ENCODE peak calls at places on chromosomes 2 and 18, in nine cellular contexts. One of them, this sample, is unnamed.

GRCh38 chr2:201432551-201433388 is 18.5 kb downstream of the TRAK2 start:
- DNase-seq in activated B cell treated with CpG ODN at 0.5 μM for 24 hours: no peak
- DNase-seq in neural crest cell: no peak
- DNase-seq in GM12865: no peak
- DNase-seq in neural progenitor cell: no peak
- DNase-seq in mucosa of descending colon: no peak
- DNase-seq in MM.1S: no peak
- DNase-seq in progenitor cell of endocrine pancreas: no peak
- DNase-seq in cardiac muscle cell: no peak
- DNase-seq in this sample: no peak

GRCh38 chr2:102143450-102143985 is 972 bp downstream of the IL1R1 start:
- DNase-seq in neural progenitor cell: no peak
- DNase-seq in MM.1S: no peak
- DNase-seq in activated B cell treated with CpG ODN at 0.5 μM for 24 hours: no peak
- DNase-seq in cardiac muscle cell: no peak
- DNase-seq in mucosa of descending colon: no peak
- DNase-seq in neural crest cell: no peak
- DNase-seq in progenitor cell of endocrine pancreas: no peak
- DNase-seq in GM12865: no peak
- DNase-seq in this sample: no peak

GRCh38 chr2:217157581-217157980 is 297.7 kb upstream of the TNP1 start:
- DNase-seq in MM.1S: no peak
- DNase-seq in activated B cell treated with CpG ODN at 0.5 μM for 24 hours: no peak
- DNase-seq in cardiac muscle cell: no peak
- DNase-seq in neural crest cell: no peak
- DNase-seq in GM12865: no peak
- DNase-seq in neural progenitor cell: no peak
- DNase-seq in progenitor cell of endocrine pancreas: no peak
- DNase-seq in mucosa of descending colon: no peak
- DNase-seq in this sample: no peak

GRCh38 chr2:214902273-214902672 is 92.8 kb upstream of the BARD1 start:
- DNase-seq in MM.1S: peak; percentile 76
- DNase-seq in neural crest cell: no peak
- DNase-seq in cardiac muscle cell: no peak
- DNase-seq in progenitor cell of endocrine pancreas: no peak
- DNase-seq in GM12865: no peak
- DNase-seq in mucosa of descending colon: no peak
- DNase-seq in neural progenitor cell: peak; percentile 80
- DNase-seq in activated B cell treated with CpG ODN at 0.5 μM for 24 hours: no peak
- DNase-seq in this sample: no peak

GRCh38 chr18:45730832-45731545 is 7.0 kb downstream of the SLC14A1 start:
- DNase-seq in progenitor cell of endocrine pancreas: no peak
- DNase-seq in neural crest cell: no peak
- DNase-seq in cardiac muscle cell: no peak
- DNase-seq in neural progenitor cell: no peak
- DNase-seq in MM.1S: no peak
- DNase-seq in mucosa of descending colon: no peak
- DNase-seq in activated B cell treated with CpG ODN at 0.5 μM for 24 hours: no peak
- DNase-seq in GM12865: no peak
- DNase-seq in this sample: no peak

GRCh38 chr2:25418944-25419677 is 77.4 kb upstream of the DNMT3A start:
- DNase-seq in activated B cell treated with CpG ODN at 0.5 μM for 24 hours: no peak
- DNase-seq in neural crest cell: no peak
- DNase-seq in neural progenitor cell: no peak
- DNase-seq in cardiac muscle cell: no peak
- DNase-seq in progenitor cell of endocrine pancreas: no peak
- DNase-seq in MM.1S: peak; percentile 62
- DNase-seq in GM12865: peak; percentile 91
- DNase-seq in mucosa of descending colon: no peak
- DNase-seq in this sample: no peak

GRCh38 chr2:20419007-20419576 is 27.8 kb upstream of the RHOB start:
- DNase-seq in neural crest cell: no peak
- DNase-seq in progenitor cell of endocrine pancreas: peak; percentile 6
- DNase-seq in GM12865: no peak
- DNase-seq in activated B cell treated with CpG ODN at 0.5 μM for 24 hours: no peak
- DNase-seq in cardiac muscle cell: no peak
- DNase-seq in mucosa of descending colon: peak; percentile 68
- DNase-seq in MM.1S: peak; percentile 91
- DNase-seq in neural progenitor cell: peak; percentile 67
- DNase-seq in this sample: peak; percentile 35

GRCh38 chr2:190469770-190470169 is 61.6 kb downstream of the MFSD6 start:
- DNase-seq in progenitor cell of endocrine pancreas: no peak
- DNase-seq in neural crest cell: no peak
- DNase-seq in neural progenitor cell: no peak
- DNase-seq in mucosa of descending colon: peak; percentile 64
- DNase-seq in cardiac muscle cell: peak; percentile 16
- DNase-seq in MM.1S: no peak
- DNase-seq in GM12865: peak; percentile 38
- DNase-seq in activated B cell treated with CpG ODN at 0.5 μM for 24 hours: no peak
- DNase-seq in this sample: no peak

GRCh38 chr2:231294578-231295362 is 96.3 kb downstream of the ARMC9 start:
- DNase-seq in neural progenitor cell: no peak
- DNase-seq in progenitor cell of endocrine pancreas: no peak
- DNase-seq in neural crest cell: no peak
- DNase-seq in activated B cell treated with CpG ODN at 0.5 μM for 24 hours: no peak
- DNase-seq in mucosa of descending colon: peak; percentile 10
- DNase-seq in cardiac muscle cell: no peak
- DNase-seq in MM.1S: no peak
- DNase-seq in GM12865: no peak
- DNase-seq in this sample: no peak

GRCh38 chr2:4269885-4270284 is 566.5 kb downstream of the DCDC2C start:
- DNase-seq in GM12865: no peak
- DNase-seq in cardiac muscle cell: no peak
- DNase-seq in activated B cell treated with CpG ODN at 0.5 μM for 24 hours: no peak
- DNase-seq in MM.1S: no peak
- DNase-seq in mucosa of descending colon: no peak
- DNase-seq in neural progenitor cell: no peak
- DNase-seq in neural crest cell: no peak
- DNase-seq in progenitor cell of endocrine pancreas: no peak
- DNase-seq in this sample: no peak

GRCh38 chr2:118312963-118313756 is 224.9 kb downstream of the INSIG2 start:
- DNase-seq in MM.1S: no peak
- DNase-seq in GM12865: no peak
- DNase-seq in activated B cell treated with CpG ODN at 0.5 μM for 24 hours: no peak
- DNase-seq in mucosa of descending colon: no peak
- DNase-seq in progenitor cell of endocrine pancreas: no peak
- DNase-seq in neural crest cell: no peak
- DNase-seq in neural progenitor cell: peak; percentile 20
- DNase-seq in cardiac muscle cell: no peak
- DNase-seq in this sample: peak; percentile 29

GRCh38 chr2:165621086-165621560 is 151.6 kb downstream of the CSRNP3 start:
- DNase-seq in mucosa of descending colon: no peak
- DNase-seq in neural crest cell: no peak
- DNase-seq in activated B cell treated with CpG ODN at 0.5 μM for 24 hours: no peak
- DNase-seq in GM12865: no peak
- DNase-seq in cardiac muscle cell: no peak
- DNase-seq in MM.1S: no peak
- DNase-seq in neural progenitor cell: no peak
- DNase-seq in progenitor cell of endocrine pancreas: no peak
- DNase-seq in this sample: no peak

GRCh38 chr2:227349989-227350648 is 25.1 kb downstream of the MFF start:
- DNase-seq in neural crest cell: no peak
- DNase-seq in mucosa of descending colon: no peak
- DNase-seq in cardiac muscle cell: no peak
- DNase-seq in activated B cell treated with CpG ODN at 0.5 μM for 24 hours: no peak
- DNase-seq in MM.1S: no peak
- DNase-seq in neural progenitor cell: no peak
- DNase-seq in progenitor cell of endocrine pancreas: no peak
- DNase-seq in GM12865: no peak
- DNase-seq in this sample: no peak

GRCh38 chr2:227351639-227352038 is 26.6 kb downstream of the MFF start:
- DNase-seq in cardiac muscle cell: no peak
- DNase-seq in progenitor cell of endocrine pancreas: no peak
- DNase-seq in GM12865: peak; percentile 59
- DNase-seq in neural progenitor cell: no peak
- DNase-seq in activated B cell treated with CpG ODN at 0.5 μM for 24 hours: no peak
- DNase-seq in mucosa of descending colon: no peak
- DNase-seq in MM.1S: no peak
- DNase-seq in neural crest cell: no peak
- DNase-seq in this sample: no peak

GRCh38 chr2:227341553-227341952 is 16.5 kb downstream of the MFF start:
- DNase-seq in MM.1S: no peak
- DNase-seq in activated B cell treated with CpG ODN at 0.5 μM for 24 hours: no peak
- DNase-seq in neural progenitor cell: no peak
- DNase-seq in cardiac muscle cell: no peak
- DNase-seq in GM12865: no peak
- DNase-seq in neural crest cell: no peak
- DNase-seq in progenitor cell of endocrine pancreas: no peak
- DNase-seq in mucosa of descending colon: no peak
- DNase-seq in this sample: no peak

GRCh38 chr2:227347117-227347516 is 22.1 kb downstream of the MFF start:
- DNase-seq in MM.1S: no peak
- DNase-seq in progenitor cell of endocrine pancreas: no peak
- DNase-seq in neural crest cell: no peak
- DNase-seq in activated B cell treated with CpG ODN at 0.5 μM for 24 hours: no peak
- DNase-seq in mucosa of descending colon: no peak
- DNase-seq in neural progenitor cell: no peak
- DNase-seq in GM12865: no peak
- DNase-seq in cardiac muscle cell: no peak
- DNase-seq in this sample: peak; percentile 22
- TF ChIP-seq CTCF in MM.1S: no peak
- TF ChIP-seq CTCF in progenitor cell of endocrine pancreas: no peak
- TF ChIP-seq CTCF in neural crest cell: no peak
- TF ChIP-seq CTCF in activated B cell treated with CpG ODN at 0.5 μM for 24 hours: no peak
- TF ChIP-seq CTCF in mucosa of descending colon: no peak
- TF ChIP-seq CTCF in neural progenitor cell: peak; percentile 19
- TF ChIP-seq CTCF in GM12865: no peak
- TF ChIP-seq CTCF in cardiac muscle cell: no peak
- TF ChIP-seq CTCF in this sample: no peak

GRCh38 chr2:207337234-207338219 is 171.8 kb upstream of the KLF7 start:
- DNase-seq in cardiac muscle cell: no peak
- DNase-seq in neural progenitor cell: no peak
- DNase-seq in activated B cell treated with CpG ODN at 0.5 μM for 24 hours: no peak
- DNase-seq in MM.1S: peak; percentile 77
- DNase-seq in neural crest cell: no peak
- DNase-seq in mucosa of descending colon: no peak
- DNase-seq in progenitor cell of endocrine pancreas: no peak
- DNase-seq in GM12865: peak; percentile 58
- DNase-seq in this sample: no peak

GRCh38 chr2:207341114-207341750 is 175.5 kb upstream of the KLF7 start:
- DNase-seq in MM.1S: no peak
- DNase-seq in mucosa of descending colon: no peak
- DNase-seq in progenitor cell of endocrine pancreas: no peak
- DNase-seq in cardiac muscle cell: no peak
- DNase-seq in activated B cell treated with CpG ODN at 0.5 μM for 24 hours: no peak
- DNase-seq in GM12865: no peak
- DNase-seq in neural crest cell: no peak
- DNase-seq in neural progenitor cell: peak; percentile 34
- DNase-seq in this sample: no peak

GRCh38 chr2:207338610-207339009 is 172.9 kb upstream of the KLF7 start:
- DNase-seq in MM.1S: no peak
- DNase-seq in mucosa of descending colon: no peak
- DNase-seq in activated B cell treated with CpG ODN at 0.5 μM for 24 hours: no peak
- DNase-seq in GM12865: no peak
- DNase-seq in progenitor cell of endocrine pancreas: no peak
- DNase-seq in neural progenitor cell: no peak
- DNase-seq in cardiac muscle cell: no peak
- DNase-seq in neural crest cell: no peak
- DNase-seq in this sample: no peak

GRCh38 chr2:207338220-207338607 is 172.5 kb upstream of the KLF7 start:
- DNase-seq in neural progenitor cell: no peak
- DNase-seq in MM.1S: no peak
- DNase-seq in GM12865: no peak
- DNase-seq in activated B cell treated with CpG ODN at 0.5 μM for 24 hours: no peak
- DNase-seq in progenitor cell of endocrine pancreas: no peak
- DNase-seq in mucosa of descending colon: no peak
- DNase-seq in neural crest cell: no peak
- DNase-seq in cardiac muscle cell: no peak
- DNase-seq in this sample: no peak

GRCh38 chr2:207341816-207342215 is 176.1 kb upstream of the KLF7 start:
- DNase-seq in progenitor cell of endocrine pancreas: no peak
- DNase-seq in GM12865: no peak
- DNase-seq in activated B cell treated with CpG ODN at 0.5 μM for 24 hours: no peak
- DNase-seq in MM.1S: no peak
- DNase-seq in cardiac muscle cell: no peak
- DNase-seq in neural progenitor cell: peak; percentile 36
- DNase-seq in mucosa of descending colon: no peak
- DNase-seq in neural crest cell: no peak
- DNase-seq in this sample: no peak
- TF ChIP-seq CTCF in progenitor cell of endocrine pancreas: no peak
- TF ChIP-seq CTCF in GM12865: no peak
- TF ChIP-seq CTCF in activated B cell treated with CpG ODN at 0.5 μM for 24 hours: no peak
- TF ChIP-seq CTCF in MM.1S: no peak
- TF ChIP-seq CTCF in cardiac muscle cell: no peak
- TF ChIP-seq CTCF in neural progenitor cell: no peak
- TF ChIP-seq CTCF in mucosa of descending colon: no peak
- TF ChIP-seq CTCF in neural crest cell: no peak
- TF ChIP-seq CTCF in this sample: no peak

GRCh38 chr2:237614151-237614720 is 13.2 kb upstream of the LRRFIP1 start:
- DNase-seq in progenitor cell of endocrine pancreas: no peak
- DNase-seq in mucosa of descending colon: no peak
- DNase-seq in neural progenitor cell: peak; percentile 37
- DNase-seq in neural crest cell: no peak
- DNase-seq in cardiac muscle cell: peak; percentile 80
- DNase-seq in MM.1S: no peak
- DNase-seq in activated B cell treated with CpG ODN at 0.5 μM for 24 hours: no peak
- DNase-seq in GM12865: no peak
- DNase-seq in this sample: no peak
- TF ChIP-seq CTCF in progenitor cell of endocrine pancreas: peak; percentile 37
- TF ChIP-seq CTCF in mucosa of descending colon: no peak
- TF ChIP-seq CTCF in neural progenitor cell: peak; percentile 44
- TF ChIP-seq CTCF in neural crest cell: peak; percentile 27
- TF ChIP-seq CTCF in cardiac muscle cell: peak; percentile 15
- TF ChIP-seq CTCF in MM.1S: no peak
- TF ChIP-seq CTCF in activated B cell treated with CpG ODN at 0.5 μM for 24 hours: no peak
- TF ChIP-seq CTCF in GM12865: peak; percentile 5
- TF ChIP-seq CTCF in this sample: no peak

DNA sequence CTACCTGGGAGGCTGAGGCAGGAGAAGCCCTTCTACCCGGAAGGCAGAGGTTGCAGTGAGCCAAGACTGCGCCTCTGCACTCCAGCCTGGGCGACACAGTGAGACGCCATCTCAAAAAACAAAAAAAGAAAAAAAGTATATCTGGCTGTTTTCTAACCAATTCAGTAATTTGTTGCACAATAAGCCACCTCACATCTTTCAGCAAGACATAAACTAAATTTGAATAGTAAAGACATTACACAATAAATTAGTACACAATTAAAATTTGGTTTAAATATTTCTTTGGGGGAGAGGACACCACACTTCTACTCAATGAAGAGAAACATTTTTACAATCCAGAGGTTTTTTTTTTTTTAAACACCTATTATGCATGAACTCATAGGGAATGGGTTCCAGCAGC is 36.0 kb upstream of the MTA3 start:
- DNase-seq in MM.1S: no peak
- DNase-seq in neural crest cell: no peak
- DNase-seq in progenitor cell of endocrine pancreas: no peak
- DNase-seq in activated B cell treated with CpG ODN at 0.5 μM for 24 hours: no peak
- DNase-seq in GM12865: no peak
- DNase-seq in cardiac muscle cell: no peak
- DNase-seq in neural progenitor cell: no peak
- DNase-seq in mucosa of descending colon: no peak
- DNase-seq in this sample: no peak
- TF ChIP-seq CTCF in MM.1S: no peak
- TF ChIP-seq CTCF in neural crest cell: no peak
- TF ChIP-seq CTCF in progenitor cell of endocrine pancreas: no peak
- TF ChIP-seq CTCF in activated B cell treated with CpG ODN at 0.5 μM for 24 hours: no peak
- TF ChIP-seq CTCF in GM12865: no peak
- TF ChIP-seq CTCF in cardiac muscle cell: no peak
- TF ChIP-seq CTCF in neural progenitor cell: no peak
- TF ChIP-seq CTCF in mucosa of descending colon: no peak
- TF ChIP-seq CTCF in this sample: no peak

GRCh38 chr18:60075477-60075876 is 175.7 kb downstream of the PMAIP1 start:
- DNase-seq in progenitor cell of endocrine pancreas: no peak
- DNase-seq in MM.1S: no peak
- DNase-seq in activated B cell treated with CpG ODN at 0.5 μM for 24 hours: no peak
- DNase-seq in neural progenitor cell: no peak
- DNase-seq in GM12865: no peak
- DNase-seq in neural crest cell: no peak
- DNase-seq in cardiac muscle cell: no peak
- DNase-seq in mucosa of descending colon: no peak
- DNase-seq in this sample: no peak
- TF ChIP-seq CTCF in progenitor cell of endocrine pancreas: no peak
- TF ChIP-seq CTCF in MM.1S: no peak
- TF ChIP-seq CTCF in activated B cell treated with CpG ODN at 0.5 μM for 24 hours: no peak
- TF ChIP-seq CTCF in neural progenitor cell: no peak
- TF ChIP-seq CTCF in GM12865: peak; percentile 3
- TF ChIP-seq CTCF in neural crest cell: no peak
- TF ChIP-seq CTCF in cardiac muscle cell: no peak
- TF ChIP-seq CTCF in mucosa of descending colon: no peak
- TF ChIP-seq CTCF in this sample: no peak